ENCODE peak calls at places on chromosomes 7 and 10, in four cellular contexts. R, U, P and Y are unnamed samples.

GRCh38 chr10:133022784-133023115 is 65.0 kb upstream of the ADGRA1 start:
- DNase-seq in R (no peak), U (peak), P (no peak), Y (no peak)

GRCh38 chr7:130948913-130949312 is 214.9 kb upstream of the KLF14 start:
- DNase-seq in R (no peak), U (no peak), P (no peak), Y (no peak)

GRCh38 chr10:12675171-12675570 is 325.8 kb downstream of the CAMK1D start:
- DNase-seq in R (no peak), U (no peak), P (no peak), Y (no peak)

GRCh38 chr7:11988186-11988585 is 156.2 kb upstream of the THSD7A start:
- DNase-seq in R (no peak), U (no peak), P (peak), Y (no peak)

GRCh38 chr7:135706858-135707569 is 21.0 kb downstream of the SLC13A4 start:
- DNase-seq in R (no peak), U (no peak), P (no peak), Y (no peak)

GRCh38 chr10:44071479-44071878 is 313.4 kb downstream of the CXCL12 start:
- DNase-seq in R (no peak), U (peak), P (no peak), Y (no peak)

GRCh38 chr7:94509879-94510581 is 421 bp downstream of the CASD1 start:
- DNase-seq in R (peak), U (peak), P (peak), Y (peak)

GRCh38 chr10:72014197-72014596 is 50.0 kb downstream of the CHST3 start:
- DNase-seq in R (no peak), U (no peak), P (no peak), Y (no peak)

GRCh38 chr10:91909178-91909677 is at the start of gene FGFBP3:
- DNase-seq in R (peak), U (peak), P (peak), Y (peak)

GRCh38 chr10:130022071-130022470 is 58.0 kb upstream of the EBF3 start:
- DNase-seq in R (no peak), U (no peak), P (no peak), Y (no peak)

GRCh38 chr10:122310311-122311050 is 39.4 kb downstream of the BTBD16 start:
- DNase-seq in R (peak), U (peak), P (peak), Y (no peak)

GRCh38 chr7:32347244-32347828 is 142.8 kb downstream of the LSM5 start:
- DNase-seq in R (no peak), U (peak), P (no peak), Y (peak)